ENCODE peak calls at places on chromosomes 12 and 14, in five cellular contexts. T is A549, Y is ovary, A is lower leg skin, O is right lobe of liver. N is an unnamed sample.

GRCh38 chr12:4089147-4089606 is 184.4 kb upstream of the CCND2 start:
- DNase-seq in T (no peak), Y (no peak), A (no peak), O (no peak), N (no peak)

GRCh38 chr12:130555628-130556485 is 160.2 kb downstream of the RIMBP2 start:
- DNase-seq in T (no peak), Y (no peak), A (no peak), O (no peak), N (no peak)

GRCh38 chr12:12266389-12266872 is 413 bp downstream of the LRP6 start:
- DNase-seq in T (no peak), Y (no peak), A (no peak), O (peak), N (no peak)

GRCh38 chr12:69639400-69640016 is 28.8 kb upstream of the LRRC10 start:
- DNase-seq in T (peak), Y (peak), A (peak), O (peak), N (peak)

GRCh38 chr14:68790656-68791077 is 2.2 kb downstream of the ZFP36L1 start:
- DNase-seq in T (no peak), Y (no peak), A (no peak), O (no peak), N (no peak)

GRCh38 chr12:66587912-66588311 is 91.0 kb downstream of the GRIP1 start:
- DNase-seq in T (no peak), Y (no peak), A (no peak), O (no peak), N (no peak)

GRCh38 chr14:71089974-71090373 is 182.7 kb downstream of the PCNX1 start:
- DNase-seq in T (no peak), Y (no peak), A (no peak), O (no peak), N (no peak)

GRCh38 chr14:105123981-105124836 is 44.4 kb downstream of the JAG2 start:
- DNase-seq in T (no peak), Y (no peak), A (no peak), O (no peak), N (no peak)

GRCh38 chr12:7460375-7461259 is 16.7 kb upstream of the CD163L1 start:
- DNase-seq in T (peak), Y (no peak), A (peak), O (peak), N (peak)

GRCh38 chr14:53539489-53540126 is 386.5 kb upstream of the DDHD1 start:
- DNase-seq in T (peak), Y (peak), A (peak), O (peak), N (peak)

GRCh38 chr12:32039917-32040575 is 66.6 kb upstream of the BICD1 start:
- DNase-seq in T (no peak), Y (no peak), A (no peak), O (no peak), N (no peak)

GRCh38 chr14:68377459-68377858 is 415.4 kb downstream of the ZFP36L1 start:
- DNase-seq in T (peak), Y (no peak), A (peak), O (peak), N (peak)

GRCh38 chr14:24032727-24033418 is 18.9 kb upstream of the CARMIL3 start:
- DNase-seq in T (peak), Y (no peak), A (peak), O (no peak), N (peak)

GRCh38 chr12:29616664-29617409 is 119.4 kb upstream of the OVCH1 start:
- DNase-seq in T (peak), Y (no peak), A (no peak), O (no peak), N (no peak)

GRCh38 chr12:11633968-11634367 is 15.5 kb upstream of the ETV6 start:
- DNase-seq in T (no peak), Y (no peak), A (no peak), O (no peak), N (no peak)

GRCh38 chr14:96170961-96171592 is 33.6 kb upstream of the BDKRB2 start:
- DNase-seq in T (no peak), Y (no peak), A (no peak), O (no peak), N (no peak)

GRCh38 chr12:52636592-52637258 is 15.3 kb downstream of the KRT2 start:
- DNase-seq in T (no peak), Y (no peak), A (no peak), O (no peak), N (no peak)

GRCh38 chr12:121765573-121765972 is 27.9 kb downstream of the RHOF start:
- DNase-seq in T (no peak), Y (no peak), A (no peak), O (no peak), N (peak)

GRCh38 chr14:79585845-79586244 is 625.5 kb downstream of the DIO2 start:
- DNase-seq in T (peak), Y (no peak), A (no peak), O (no peak), N (no peak)

GRCh38 chr12:70290126-70290525 is 46.9 kb downstream of the CNOT2 start:
- DNase-seq in T (no peak), Y (no peak), A (no peak), O (no peak), N (peak)

GRCh38 chr14:77302926-77303325 is 17.8 kb downstream of the POMT2 start:
- DNase-seq in T (peak), Y (no peak), A (no peak), O (no peak), N (no peak)

GRCh38 chr12:48122065-48122834 is 3.1 kb downstream of the PFKM start:
- DNase-seq in T (no peak), Y (no peak), A (no peak), O (no peak), N (no peak)

GRCh38 chr14:24377660-24378059 is 9.7 kb downstream of the NFATC4 start:
- DNase-seq in T (no peak), Y (no peak), A (no peak), O (no peak), N (peak)

GRCh38 chr14:33569844-33570716 is 380.8 kb downstream of the EGLN3 start:
- DNase-seq in T (no peak), Y (no peak), A (no peak), O (no peak), N (no peak)

GRCh38 chr12:98421336-98421735 is 94.1 kb upstream of the TMPO start:
- DNase-seq in T (no peak), Y (no peak), A (no peak), O (no peak), N (no peak)

GRCh38 chr14:21089271-21089670 is 9.2 kb downstream of the ZNF219 start:
- DNase-seq in T (no peak), Y (no peak), A (no peak), O (no peak), N (no peak)

GRCh38 chr14:70821581-70821915 is 12.2 kb upstream of the MAP3K9 start:
- DNase-seq in T (no peak), Y (no peak), A (no peak), O (no peak), N (no peak)

GRCh38 chr14:74346341-74346740 is 1.9 kb upstream of the VRTN start:
- DNase-seq in T (no peak), Y (no peak), A (no peak), O (no peak), N (no peak)

GRCh38 chr12:21892341-21892740 is 48.9 kb downstream of the ABCC9 start:
- DNase-seq in T (no peak), Y (no peak), A (no peak), O (no peak), N (no peak)

GRCh38 chr14:23899788-23900187 is 53.8 kb upstream of the DHRS4 start:
- DNase-seq in T (no peak), Y (no peak), A (no peak), O (no peak), N (no peak)

GRCh38 chr12:104748790-104749189 is 209.3 kb downstream of the SLC41A2 start:
- DNase-seq in T (no peak), Y (no peak), A (no peak), O (no peak), N (no peak)

GRCh38 chr12:121652767-121653497 is 16.5 kb downstream of the MORN3 start:
- DNase-seq in T (no peak), Y (no peak), A (peak), O (no peak), N (peak)

GRCh38 chr14:37170237-37170636 is 2.2 kb downstream of the SLC25A21 start:
- DNase-seq in T (no peak), Y (no peak), A (no peak), O (no peak), N (no peak)

GRCh38 chr14:37172024-37172869 is at the start of gene SLC25A21:
- DNase-seq in T (peak), Y (peak), A (peak), O (peak), N (no peak)

GRCh38 chr14:37172936-37173613 is 669 bp upstream of the SLC25A21 start:
- DNase-seq in T (no peak), Y (no peak), A (no peak), O (no peak), N (no peak)

GRCh38 chr14:37170993-37171392 is 1.4 kb downstream of the SLC25A21 start:
- DNase-seq in T (no peak), Y (no peak), A (no peak), O (no peak), N (no peak)

DNA sequence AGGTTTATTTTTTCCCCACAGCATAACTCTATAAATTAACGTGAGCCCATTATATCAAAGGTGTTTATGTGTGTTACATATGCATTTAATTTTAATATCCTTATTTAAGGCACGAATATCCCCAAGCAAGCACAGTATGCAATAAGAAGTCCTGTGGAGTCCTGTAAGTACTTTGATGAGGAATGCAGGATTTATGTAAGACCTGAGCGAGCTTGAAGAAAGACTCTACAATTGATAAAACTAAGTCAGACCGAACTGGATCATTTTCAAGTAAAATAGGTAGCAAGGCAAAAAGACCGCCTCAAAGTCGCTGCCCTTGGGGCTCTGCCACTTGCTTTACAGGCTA is 755 bp downstream of the SLC25A21 start:
- DNase-seq in T (no peak), Y (no peak), A (no peak), O (no peak), N (no peak)
- H3K4me3 ChIP-seq in T (peak), Y (peak), A (peak), O (peak), N (no peak)

DNA sequence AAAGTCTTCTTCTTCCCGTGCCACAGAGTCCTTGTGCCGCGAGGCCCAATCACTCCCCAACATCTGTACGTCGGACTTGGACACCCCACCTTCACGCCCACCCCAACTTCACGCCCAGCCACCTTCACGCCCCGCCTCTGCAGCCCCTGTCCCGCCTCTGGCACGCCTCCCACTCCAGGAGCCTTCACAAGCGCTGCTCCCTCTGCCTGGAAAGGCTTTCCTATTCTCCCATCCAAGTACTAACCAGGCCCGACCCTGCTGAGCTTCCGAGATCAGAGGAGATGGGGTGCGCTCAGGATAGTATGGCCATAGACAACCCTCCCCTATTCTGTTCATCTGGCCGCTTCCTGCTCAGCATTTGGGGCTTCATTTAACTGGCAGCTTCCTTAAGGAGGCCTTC is 17.3 kb upstream of the EIF5 start:
- DNase-seq in T (no peak), Y (no peak), A (no peak), O (no peak), N (no peak)
- TF ChIP-seq POLR2A in T (no peak), Y (no peak), A (no peak), O (no peak), N (no peak)

GRCh38 chr12:119696943-119697342 is 29.0 kb downstream of the PRKAB1 start:
- DNase-seq in T (no peak), Y (no peak), A (no peak), O (no peak), N (no peak)
- TF ChIP-seq CTCF in T (no peak), Y (no peak), A (no peak), O (no peak), N (no peak)

GRCh38 chr14:94753067-94753466 is 16.8 kb downstream of the GSC start:
- DNase-seq in T (no peak), Y (no peak), A (no peak), O (no peak), N (no peak)
- H3K4me3 ChIP-seq in T (no peak), Y (no peak), A (no peak), O (no peak), N (no peak)

GRCh38 chr12:62683724-62684501 is 217.3 kb downstream of the MON2 start:
- DNase-seq in T (no peak), Y (peak), A (peak), O (no peak), N (no peak)

GRCh38 chr12:62681306-62681705 is 214.7 kb downstream of the MON2 start:
- DNase-seq in T (no peak), Y (no peak), A (no peak), O (no peak), N (no peak)

GRCh38 chr12:62677355-62677754 is 210.7 kb downstream of the MON2 start:
- DNase-seq in T (no peak), Y (no peak), A (no peak), O (no peak), N (no peak)

GRCh38 chr12:62676521-62677307 is 210.1 kb downstream of the MON2 start:
- DNase-seq in T (no peak), Y (no peak), A (no peak), O (no peak), N (peak)

DNA sequence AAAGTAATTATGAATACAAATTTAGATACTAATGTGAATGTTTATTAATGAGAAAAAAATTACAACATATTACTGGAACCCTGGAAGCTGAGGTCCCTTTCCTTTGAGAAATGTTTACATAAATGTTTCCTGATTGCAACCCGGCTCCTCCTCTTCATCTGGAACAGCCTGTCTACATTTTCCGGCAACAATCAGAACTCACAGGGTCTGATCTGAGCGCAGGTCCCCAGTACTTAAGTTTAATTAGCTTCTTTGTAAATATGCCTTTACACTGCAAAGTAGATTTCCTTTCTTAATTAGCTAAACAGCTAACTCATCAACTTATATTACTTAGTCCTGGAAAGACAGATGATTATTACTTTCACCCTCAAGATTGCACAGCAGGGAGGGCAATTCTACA is 212.9 kb downstream of the MON2 start:
- DNase-seq in T (no peak), Y (no peak), A (no peak), O (no peak), N (no peak)
- TF ChIP-seq POLR2A in T (no peak), Y (no peak), A (no peak), O (no peak), N (no peak)

DNA sequence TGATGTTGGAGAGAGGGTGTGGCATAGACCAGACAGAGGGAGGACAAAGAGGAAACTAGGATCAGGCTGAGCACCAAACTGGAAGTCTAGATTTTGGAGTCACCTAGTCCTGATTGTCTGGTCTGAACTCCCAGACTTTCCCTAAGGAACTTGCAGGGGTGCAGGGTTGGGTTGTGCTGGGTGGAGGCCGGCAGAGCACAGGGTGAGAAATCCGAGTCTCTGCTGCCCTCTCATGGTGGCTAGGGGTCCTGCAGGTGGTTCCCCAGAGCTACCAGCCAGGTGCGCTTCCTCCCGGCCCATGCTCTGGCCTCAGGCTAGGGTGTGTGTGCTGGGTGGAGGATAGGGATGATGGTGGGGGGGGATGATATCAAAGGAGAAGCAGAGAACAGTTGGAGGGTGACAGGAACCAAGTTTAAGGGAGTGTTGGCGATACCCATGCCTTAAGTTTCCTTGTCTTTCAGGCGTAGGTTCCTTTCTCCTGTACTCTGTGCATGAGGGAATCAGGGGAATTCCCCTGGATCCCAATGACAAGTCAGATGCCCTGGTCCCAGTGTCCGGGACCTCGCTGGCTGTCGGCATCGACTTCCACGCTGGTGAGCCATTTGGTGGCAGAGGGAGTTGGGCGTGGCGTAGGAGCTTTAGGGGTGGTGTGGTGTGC is 33.5 kb upstream of the NXPH4 start:
- DNase-seq in T (peak), Y (peak), A (peak), O (peak), N (peak)
- TF ChIP-seq CTCF in T (peak), Y (peak), A (peak), O (peak), N (peak)